ENCODE peak calls at places on chromosome 1, in nine cellular contexts. E, G, Y, T, B, C, H, W and Z are unnamed samples.
A peak's percentile ranks its signal among the peaks of the same experiment; 100 is the strongest.

GRCh38 chr1:7752512-7753417 is 18.3 kb upstream of the VAMP3 start:
- DNase-seq in E (no peak), G (peak; percentile 27), Y (peak; percentile 25), T (no peak), B (peak; percentile 51), C (peak; percentile 59), H (peak; percentile 41), W (peak; percentile 69), Z (no peak)

GRCh38 chr1:156499194-156499702 is 1.3 kb downstream of the MEF2D start:
- DNase-seq in E (peak; percentile 57), G (no peak), Y (no peak), T (no peak), B (peak; percentile 13), C (no peak), H (no peak), W (no peak), Z (no peak)

GRCh38 chr1:87560137-87560536 is 231.5 kb downstream of the LMO4 start:
- DNase-seq in E (no peak), G (no peak), Y (no peak), T (no peak), B (no peak), C (no peak), H (no peak), W (no peak), Z (no peak)

GRCh38 chr1:30697977-30698376 is 25.4 kb downstream of the MATN1 start:
- DNase-seq in E (peak; percentile 41), G (no peak), Y (no peak), T (no peak), B (peak; percentile 52), C (no peak), H (no peak), W (peak; percentile 34), Z (no peak)

GRCh38 chr1:206469411-206469932 is 804 bp upstream of the IKBKE start:
- DNase-seq in E (no peak), G (peak; percentile 46), Y (no peak), T (no peak), B (peak; percentile 73), C (no peak), H (no peak), W (no peak), Z (no peak)

GRCh38 chr1:157292302-157292701 is 154.1 kb upstream of the ETV3 start:
- DNase-seq in E (no peak), G (no peak), Y (no peak), T (no peak), B (no peak), C (no peak), H (no peak), W (no peak), Z (no peak)

GRCh38 chr1:109214695-109215623 is 1.2 kb downstream of the SARS1 start:
- DNase-seq in E (no peak), G (no peak), Y (peak; percentile 48), T (no peak), B (peak; percentile 74), C (peak; percentile 14), H (peak; percentile 81), W (peak; percentile 72), Z (no peak)

GRCh38 chr1:7884757-7885156 is 31.9 kb upstream of the UTS2 start:
- DNase-seq in E (no peak), G (no peak), Y (no peak), T (no peak), B (no peak), C (no peak), H (no peak), W (no peak), Z (no peak)

GRCh38 chr1:212255705-212256307 is 29.4 kb upstream of the PPP2R5A start:
- DNase-seq in E (no peak), G (no peak), Y (no peak), T (no peak), B (no peak), C (no peak), H (no peak), W (no peak), Z (no peak)

GRCh38 chr1:212259693-212260480 is 25.3 kb upstream of the PPP2R5A start:
- DNase-seq in E (no peak), G (no peak), Y (no peak), T (no peak), B (no peak), C (no peak), H (no peak), W (no peak), Z (no peak)

GRCh38 chr1:212257157-212257556 is 28.1 kb upstream of the PPP2R5A start:
- DNase-seq in E (no peak), G (no peak), Y (no peak), T (no peak), B (no peak), C (no peak), H (no peak), W (no peak), Z (no peak)

GRCh38 chr1:212254853-212255363 is 30.3 kb upstream of the PPP2R5A start:
- DNase-seq in E (no peak), G (no peak), Y (no peak), T (no peak), B (no peak), C (peak; percentile 25), H (no peak), W (no peak), Z (no peak)

GRCh38 chr1:212256404-212256803 is 28.8 kb upstream of the PPP2R5A start:
- DNase-seq in E (no peak), G (peak; percentile 32), Y (no peak), T (no peak), B (no peak), C (peak; percentile 59), H (no peak), W (no peak), Z (no peak)
- H3K27ac ChIP-seq in E (peak overlapping the region; percentile 66), G (no peak overlapping the region), Y (peak overlapping the region; percentile 36), T (no peak overlapping the region), B (no peak overlapping the region), C (peak overlapping the region; percentile 52), H (no peak overlapping the region), W (no peak overlapping the region), Z (no peak overlapping the region)

DNA sequence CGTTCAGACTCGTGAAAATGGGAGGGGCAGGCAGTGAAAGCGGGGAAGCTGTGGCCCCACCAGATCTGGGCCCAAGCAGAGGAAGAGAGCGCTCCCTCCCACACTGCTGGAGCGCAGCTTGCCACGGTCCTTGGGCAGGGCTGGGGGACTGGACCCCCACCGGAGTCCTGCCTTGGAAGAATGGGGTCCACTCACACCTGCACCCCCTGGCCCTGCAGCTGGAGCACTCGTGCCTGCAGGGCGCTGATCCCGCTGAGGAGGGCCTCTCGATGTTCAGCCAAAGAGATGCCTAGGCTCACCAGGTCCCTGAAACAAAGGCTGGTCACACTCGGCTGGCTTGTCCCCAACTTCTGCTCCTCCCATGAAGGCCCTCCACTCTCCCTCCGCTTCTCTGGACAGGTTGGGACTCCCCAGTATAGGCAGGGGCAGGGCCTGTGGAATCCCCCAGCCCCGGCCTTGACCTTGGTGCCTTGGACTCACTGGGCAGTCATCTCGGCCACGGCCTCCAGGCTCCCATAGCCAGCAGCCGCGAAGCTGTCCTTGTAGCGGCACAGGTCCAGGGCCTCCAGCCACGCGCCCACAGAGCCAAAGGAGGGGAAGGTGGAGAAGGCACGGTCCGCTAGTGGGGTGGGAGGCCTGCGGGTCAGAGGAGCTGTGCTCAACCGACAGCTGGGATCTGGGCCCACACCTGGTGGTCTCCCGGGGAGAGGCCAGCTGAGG is 26.0 kb downstream of the CDCA8 start:
- DNase-seq in E (no peak), G (no peak), Y (no peak), T (no peak), B (no peak), C (no peak), H (no peak), W (no peak), Z (no peak)
- H3K27ac ChIP-seq in E (no peak overlapping the region), G (no peak overlapping the region), Y (no peak overlapping the region), T (no peak overlapping the region), B (no peak overlapping the region), C (no peak overlapping the region), H (no peak overlapping the region), W (no peak overlapping the region), Z (no peak overlapping the region)

GRCh38 chr1:33433509-33434362 is 2.8 kb upstream of the PHC2 start:
- DNase-seq in E (no peak), G (no peak), Y (peak; percentile 16), T (no peak), B (peak; percentile 100), C (no peak), H (peak; percentile 91), W (peak; percentile 82), Z (no peak)
- H3K27ac ChIP-seq in E (no peak overlapping the region), G (no peak overlapping the region), Y (no peak overlapping the region), T (no peak overlapping the region), B (peak overlapping the region; percentile 60), C (no peak overlapping the region), H (peak overlapping the region; percentile 67), W (no peak overlapping the region), Z (no peak overlapping the region)

GRCh38 chr1:179151908-179152682 is 70.2 kb downstream of the TOR3A start:
- DNase-seq in E (no peak), G (no peak), Y (no peak), T (no peak), B (no peak), C (no peak), H (no peak), W (no peak), Z (no peak)
- H3K27ac ChIP-seq in E (no peak overlapping the region), G (no peak overlapping the region), Y (peak overlapping the region; percentile 69), T (no peak overlapping the region), B (no peak overlapping the region), C (no peak overlapping the region), H (no peak overlapping the region), W (no peak overlapping the region), Z (no peak overlapping the region)

GRCh38 chr1:227761621-227762230 is 26.5 kb downstream of the SNAP47 start:
- DNase-seq in E (no peak), G (no peak), Y (no peak), T (no peak), B (no peak), C (no peak), H (no peak), W (no peak), Z (no peak)
- H3K27ac ChIP-seq in E (no peak overlapping the region), G (peak overlapping the region; percentile 57), Y (no peak overlapping the region), T (no peak overlapping the region), B (no peak overlapping the region), C (peak overlapping the region; percentile 60), H (no peak overlapping the region), W (no peak overlapping the region), Z (peak overlapping the region; percentile 3)